ENCODE peak calls at places on chromosomes 4 and X, in five cellular contexts. E is fibroblast of pulmonary artery, D is HEK293T, P is HS-5, S is heart left ventricle. U is an unnamed sample.

GRCh38 chr4:8439914-8440490 is 521 bp downstream of the ACOX3 start:
- DNase-seq in E (no peak), D (peak), P (no peak), S (no peak), U (no peak)

GRCh38 chrX:12970691-12971202 is 4.2 kb upstream of the TMSB4X start:
- DNase-seq in E (peak), D (no peak), P (no peak), S (no peak), U (no peak)

GRCh38 chr4:94668724-94669123 is 89.0 kb upstream of the BMPR1B start:
- DNase-seq in E (no peak), D (peak), P (no peak), S (no peak), U (no peak)

GRCh38 chr4:80608285-80608980 is 272.9 kb downstream of the CFAP299 start:
- DNase-seq in E (no peak), D (no peak), P (peak), S (no peak), U (no peak)

GRCh38 chr4:76055421-76055820 is 19.1 kb upstream of the ART3 start:
- DNase-seq in E (no peak), D (no peak), P (no peak), S (no peak), U (no peak)

GRCh38 chr4:47209833-47210232 is 178.5 kb downstream of the GABRB1 start:
- DNase-seq in E (peak), D (no peak), P (peak), S (no peak), U (no peak)

GRCh38 chrX:104136241-104137019 is 20.4 kb downstream of the SLC25A53 start:
- DNase-seq in E (peak), D (peak), P (no peak), S (peak), U (peak)

GRCh38 chr4:76964769-76965168 is 15.2 kb downstream of the SEPTIN11 start:
- DNase-seq in E (no peak), D (no peak), P (no peak), S (no peak), U (no peak)

U was measured in psoas muscle.